ENCODE peak calls at places on chromosomes 1 and 21, in six cellular contexts. One of them, this sample, is unnamed.

GRCh38 chr1:212981025-212981495 is 30.7 kb downstream of the VASH2 start:
- DNase-seq in KBM-7: no peak
- DNase-seq in right cardiac atrium: peak
- DNase-seq in mesendoderm: no peak
- DNase-seq in GM04504: no peak
- DNase-seq in left ventricle myocardium inferior: peak
- DNase-seq in this sample: no peak

GRCh38 chr1:52334906-52335528 is 31.0 kb downstream of the CC2D1B start:
- DNase-seq in mesendoderm: no peak
- DNase-seq in KBM-7: no peak
- DNase-seq in right cardiac atrium: no peak
- DNase-seq in GM04504: no peak
- DNase-seq in left ventricle myocardium inferior: no peak
- DNase-seq in this sample: no peak

GRCh38 chr21:45982758-45983731 is 1.5 kb downstream of the COL6A1 start:
- DNase-seq in GM04504: no peak
- DNase-seq in KBM-7: no peak
- DNase-seq in mesendoderm: peak
- DNase-seq in left ventricle myocardium inferior: peak
- DNase-seq in right cardiac atrium: peak
- DNase-seq in this sample: no peak

GRCh38 chr1:9437931-9438330 is 101.3 kb upstream of the SLC25A33 start:
- DNase-seq in KBM-7: no peak
- DNase-seq in left ventricle myocardium inferior: peak
- DNase-seq in GM04504: no peak
- DNase-seq in right cardiac atrium: peak
- DNase-seq in mesendoderm: peak
- DNase-seq in this sample: no peak

GRCh38 chr1:116873680-116874271 is 35.9 kb upstream of the PTGFRN start:
- DNase-seq in right cardiac atrium: no peak
- DNase-seq in KBM-7: no peak
- DNase-seq in left ventricle myocardium inferior: no peak
- DNase-seq in mesendoderm: no peak
- DNase-seq in GM04504: no peak
- DNase-seq in this sample: no peak

GRCh38 chr1:41383094-41383852 is 22.0 kb downstream of the FOXO6 start:
- DNase-seq in mesendoderm: peak
- DNase-seq in right cardiac atrium: no peak
- DNase-seq in left ventricle myocardium inferior: no peak
- DNase-seq in GM04504: no peak
- DNase-seq in KBM-7: no peak
- DNase-seq in this sample: peak

GRCh38 chr1:3671371-3672180 is 19.3 kb downstream of the TP73 start:
- DNase-seq in KBM-7: no peak
- DNase-seq in GM04504: no peak
- DNase-seq in right cardiac atrium: no peak
- DNase-seq in left ventricle myocardium inferior: peak
- DNase-seq in mesendoderm: no peak
- DNase-seq in this sample: no peak

GRCh38 chr1:231359113-231359512 is 21.0 kb downstream of the SPRTN start:
- DNase-seq in left ventricle myocardium inferior: no peak
- DNase-seq in right cardiac atrium: no peak
- DNase-seq in mesendoderm: no peak
- DNase-seq in GM04504: peak
- DNase-seq in KBM-7: no peak
- DNase-seq in this sample: peak

GRCh38 chr1:165162671-165163241 is 193.8 kb downstream of the LMX1A start:
- DNase-seq in KBM-7: no peak
- DNase-seq in left ventricle myocardium inferior: no peak
- DNase-seq in mesendoderm: peak
- DNase-seq in right cardiac atrium: no peak
- DNase-seq in GM04504: peak
- DNase-seq in this sample: no peak

GRCh38 chr1:82388679-82389078 is 587.9 kb downstream of the ADGRL2 start:
- DNase-seq in mesendoderm: no peak
- DNase-seq in right cardiac atrium: no peak
- DNase-seq in KBM-7: no peak
- DNase-seq in GM04504: no peak
- DNase-seq in left ventricle myocardium inferior: no peak
- DNase-seq in this sample: no peak

GRCh38 chr1:206951318-206952105 is 5.2 kb upstream of the PIGR start:
- DNase-seq in mesendoderm: no peak
- DNase-seq in left ventricle myocardium inferior: no peak
- DNase-seq in KBM-7: no peak
- DNase-seq in right cardiac atrium: no peak
- DNase-seq in GM04504: no peak
- DNase-seq in this sample: peak

GRCh38 chr1:79151006-79151796 is 144.7 kb upstream of the ADGRL4 start:
- DNase-seq in KBM-7: no peak
- DNase-seq in right cardiac atrium: no peak
- DNase-seq in left ventricle myocardium inferior: no peak
- DNase-seq in GM04504: no peak
- DNase-seq in mesendoderm: no peak
- DNase-seq in this sample: no peak

GRCh38 chr1:201702936-201703335 is 126.0 kb upstream of the IPO9 start:
- DNase-seq in left ventricle myocardium inferior: no peak
- DNase-seq in GM04504: no peak
- DNase-seq in KBM-7: no peak
- DNase-seq in mesendoderm: peak
- DNase-seq in right cardiac atrium: no peak
- DNase-seq in this sample: no peak

GRCh38 chr1:241408170-241408569 is 51.2 kb upstream of the RGS7 start:
- DNase-seq in GM04504: no peak
- DNase-seq in right cardiac atrium: no peak
- DNase-seq in KBM-7: peak
- DNase-seq in left ventricle myocardium inferior: no peak
- DNase-seq in mesendoderm: peak
- DNase-seq in this sample: peak

GRCh38 chr1:9426291-9426711 is 113.0 kb upstream of the SLC25A33 start:
- DNase-seq in right cardiac atrium: no peak
- DNase-seq in left ventricle myocardium inferior: no peak
- DNase-seq in KBM-7: peak
- DNase-seq in GM04504: no peak
- DNase-seq in mesendoderm: no peak
- DNase-seq in this sample: peak

This sample was measured in MV-4-11.